ENCODE peak calls at places on chromosomes 7 and 10, in ten cellular contexts. One of them, this sample, is unnamed. For H3K27me3, the result is how much of the 10 kb centered on the place peaks cover.

GRCh38 chr7:57876-58275 is 134.5 kb upstream of the FAM20C start:
- DNase-seq in foreskin keratinocyte: no peak
- DNase-seq in brain microvascular endothelial cell: no peak
- DNase-seq in tibial artery: no peak
- DNase-seq in AG04450: no peak
- DNase-seq in neural progenitor cell: no peak
- DNase-seq in dorsolateral prefrontal cortex: no peak
- DNase-seq in mesenchymal stem cell: no peak
- DNase-seq in heart right ventricle: no peak
- DNase-seq in sigmoid colon: no peak
- DNase-seq in this sample: no peak

GRCh38 chr7:28626629-28627262 is 214.4 kb downstream of the CREB5 start:
- DNase-seq in foreskin keratinocyte: peak
- DNase-seq in brain microvascular endothelial cell: peak
- DNase-seq in tibial artery: no peak
- DNase-seq in AG04450: no peak
- DNase-seq in neural progenitor cell: peak
- DNase-seq in dorsolateral prefrontal cortex: no peak
- DNase-seq in mesenchymal stem cell: peak
- DNase-seq in heart right ventricle: no peak
- DNase-seq in sigmoid colon: no peak
- DNase-seq in this sample: no peak

GRCh38 chr10:126156012-126156411 is 232.3 kb downstream of the ADAM12 start:
- DNase-seq in foreskin keratinocyte: peak
- DNase-seq in brain microvascular endothelial cell: no peak
- DNase-seq in tibial artery: no peak
- DNase-seq in AG04450: no peak
- DNase-seq in neural progenitor cell: no peak
- DNase-seq in dorsolateral prefrontal cortex: no peak
- DNase-seq in mesenchymal stem cell: no peak
- DNase-seq in heart right ventricle: no peak
- DNase-seq in sigmoid colon: no peak
- DNase-seq in this sample: no peak

GRCh38 chr10:86113501-86113900 is 253.1 kb downstream of the GRID1 start:
- DNase-seq in foreskin keratinocyte: no peak
- DNase-seq in brain microvascular endothelial cell: no peak
- DNase-seq in tibial artery: peak
- DNase-seq in AG04450: no peak
- DNase-seq in neural progenitor cell: no peak
- DNase-seq in dorsolateral prefrontal cortex: no peak
- DNase-seq in mesenchymal stem cell: no peak
- DNase-seq in heart right ventricle: no peak
- DNase-seq in sigmoid colon: no peak
- DNase-seq in this sample: no peak

GRCh38 chr10:1002425-1003006 is 14.3 kb downstream of the GTPBP4 start:
- DNase-seq in foreskin keratinocyte: no peak
- DNase-seq in brain microvascular endothelial cell: no peak
- DNase-seq in tibial artery: no peak
- DNase-seq in AG04450: no peak
- DNase-seq in neural progenitor cell: no peak
- DNase-seq in dorsolateral prefrontal cortex: no peak
- DNase-seq in mesenchymal stem cell: no peak
- DNase-seq in heart right ventricle: no peak
- DNase-seq in sigmoid colon: no peak
- DNase-seq in this sample: no peak

GRCh38 chr10:26621243-26621888 is 76.1 kb upstream of the PDSS1 start:
- DNase-seq in foreskin keratinocyte: peak
- DNase-seq in brain microvascular endothelial cell: no peak
- DNase-seq in tibial artery: no peak
- DNase-seq in AG04450: no peak
- DNase-seq in neural progenitor cell: no peak
- DNase-seq in dorsolateral prefrontal cortex: no peak
- DNase-seq in mesenchymal stem cell: no peak
- DNase-seq in heart right ventricle: no peak
- DNase-seq in sigmoid colon: no peak
- DNase-seq in this sample: no peak

GRCh38 chr10:113627836-113628235 is 36.0 kb downstream of the NRAP start:
- DNase-seq in foreskin keratinocyte: no peak
- DNase-seq in brain microvascular endothelial cell: no peak
- DNase-seq in tibial artery: no peak
- DNase-seq in AG04450: no peak
- DNase-seq in neural progenitor cell: no peak
- DNase-seq in dorsolateral prefrontal cortex: no peak
- DNase-seq in mesenchymal stem cell: no peak
- DNase-seq in heart right ventricle: no peak
- DNase-seq in sigmoid colon: no peak
- DNase-seq in this sample: no peak

GRCh38 chr10:33252794-33253203 is 81.7 kb downstream of the NRP1 start:
- DNase-seq in foreskin keratinocyte: peak
- DNase-seq in brain microvascular endothelial cell: peak
- DNase-seq in tibial artery: no peak
- DNase-seq in AG04450: peak
- DNase-seq in neural progenitor cell: no peak
- DNase-seq in dorsolateral prefrontal cortex: no peak
- DNase-seq in mesenchymal stem cell: peak
- DNase-seq in heart right ventricle: no peak
- DNase-seq in sigmoid colon: no peak
- DNase-seq in this sample: no peak

GRCh38 chr7:46165281-46165680 is 244.2 kb upstream of the IGFBP3 start:
- DNase-seq in foreskin keratinocyte: no peak
- DNase-seq in brain microvascular endothelial cell: peak
- DNase-seq in tibial artery: no peak
- DNase-seq in AG04450: no peak
- DNase-seq in neural progenitor cell: no peak
- DNase-seq in dorsolateral prefrontal cortex: no peak
- DNase-seq in mesenchymal stem cell: no peak
- DNase-seq in heart right ventricle: no peak
- DNase-seq in sigmoid colon: no peak
- DNase-seq in this sample: no peak

GRCh38 chr10:73868655-73869195 is 5.6 kb downstream of the CAMK2G start:
- DNase-seq in foreskin keratinocyte: no peak
- DNase-seq in brain microvascular endothelial cell: no peak
- DNase-seq in tibial artery: no peak
- DNase-seq in AG04450: no peak
- DNase-seq in neural progenitor cell: no peak
- DNase-seq in dorsolateral prefrontal cortex: no peak
- DNase-seq in mesenchymal stem cell: no peak
- DNase-seq in heart right ventricle: no peak
- DNase-seq in sigmoid colon: no peak
- DNase-seq in this sample: no peak

GRCh38 chr7:44489955-44490350 is 505 bp downstream of the NUDCD3 start:
- DNase-seq in foreskin keratinocyte: no peak
- DNase-seq in brain microvascular endothelial cell: peak
- DNase-seq in tibial artery: no peak
- DNase-seq in AG04450: no peak
- DNase-seq in neural progenitor cell: no peak
- DNase-seq in dorsolateral prefrontal cortex: no peak
- DNase-seq in mesenchymal stem cell: no peak
- DNase-seq in heart right ventricle: no peak
- DNase-seq in sigmoid colon: no peak
- DNase-seq in this sample: no peak

GRCh38 chr7:132497098-132497497 is 79.2 kb downstream of the PLXNA4 start:
- DNase-seq in foreskin keratinocyte: no peak
- DNase-seq in brain microvascular endothelial cell: no peak
- DNase-seq in tibial artery: no peak
- DNase-seq in AG04450: no peak
- DNase-seq in neural progenitor cell: no peak
- DNase-seq in dorsolateral prefrontal cortex: no peak
- DNase-seq in mesenchymal stem cell: no peak
- DNase-seq in heart right ventricle: no peak
- DNase-seq in sigmoid colon: no peak
- DNase-seq in this sample: no peak
- H3K27me3 ChIP-seq in foreskin keratinocyte: under half
- H3K27me3 ChIP-seq in brain microvascular endothelial cell: under half
- H3K27me3 ChIP-seq in tibial artery: under half
- H3K27me3 ChIP-seq in AG04450: under half
- H3K27me3 ChIP-seq in neural progenitor cell: under half
- H3K27me3 ChIP-seq in dorsolateral prefrontal cortex: under half
- H3K27me3 ChIP-seq in mesenchymal stem cell: under half
- H3K27me3 ChIP-seq in heart right ventricle: under half
- H3K27me3 ChIP-seq in sigmoid colon: under half
- H3K27me3 ChIP-seq in this sample: under half

GRCh38 chr7:157516311-157516710 is 179.5 kb downstream of the DNAJB6 start:
- DNase-seq in foreskin keratinocyte: no peak
- DNase-seq in brain microvascular endothelial cell: no peak
- DNase-seq in tibial artery: peak
- DNase-seq in AG04450: no peak
- DNase-seq in neural progenitor cell: no peak
- DNase-seq in dorsolateral prefrontal cortex: no peak
- DNase-seq in mesenchymal stem cell: no peak
- DNase-seq in heart right ventricle: no peak
- DNase-seq in sigmoid colon: peak
- DNase-seq in this sample: no peak

GRCh38 chr7:157515342-157516041 is 178.7 kb downstream of the DNAJB6 start:
- DNase-seq in foreskin keratinocyte: no peak
- DNase-seq in brain microvascular endothelial cell: no peak
- DNase-seq in tibial artery: peak
- DNase-seq in AG04450: no peak
- DNase-seq in neural progenitor cell: peak
- DNase-seq in dorsolateral prefrontal cortex: no peak
- DNase-seq in mesenchymal stem cell: no peak
- DNase-seq in heart right ventricle: no peak
- DNase-seq in sigmoid colon: peak
- DNase-seq in this sample: no peak

GRCh38 chr7:157518514-157519175 is 181.8 kb downstream of the DNAJB6 start:
- DNase-seq in foreskin keratinocyte: no peak
- DNase-seq in brain microvascular endothelial cell: no peak
- DNase-seq in tibial artery: peak
- DNase-seq in AG04450: no peak
- DNase-seq in neural progenitor cell: no peak
- DNase-seq in dorsolateral prefrontal cortex: no peak
- DNase-seq in mesenchymal stem cell: no peak
- DNase-seq in heart right ventricle: no peak
- DNase-seq in sigmoid colon: peak
- DNase-seq in this sample: no peak

GRCh38 chr7:157517782-157518513 is 181.1 kb downstream of the DNAJB6 start:
- DNase-seq in foreskin keratinocyte: no peak
- DNase-seq in brain microvascular endothelial cell: no peak
- DNase-seq in tibial artery: no peak
- DNase-seq in AG04450: no peak
- DNase-seq in neural progenitor cell: no peak
- DNase-seq in dorsolateral prefrontal cortex: no peak
- DNase-seq in mesenchymal stem cell: no peak
- DNase-seq in heart right ventricle: no peak
- DNase-seq in sigmoid colon: peak
- DNase-seq in this sample: no peak

DNA sequence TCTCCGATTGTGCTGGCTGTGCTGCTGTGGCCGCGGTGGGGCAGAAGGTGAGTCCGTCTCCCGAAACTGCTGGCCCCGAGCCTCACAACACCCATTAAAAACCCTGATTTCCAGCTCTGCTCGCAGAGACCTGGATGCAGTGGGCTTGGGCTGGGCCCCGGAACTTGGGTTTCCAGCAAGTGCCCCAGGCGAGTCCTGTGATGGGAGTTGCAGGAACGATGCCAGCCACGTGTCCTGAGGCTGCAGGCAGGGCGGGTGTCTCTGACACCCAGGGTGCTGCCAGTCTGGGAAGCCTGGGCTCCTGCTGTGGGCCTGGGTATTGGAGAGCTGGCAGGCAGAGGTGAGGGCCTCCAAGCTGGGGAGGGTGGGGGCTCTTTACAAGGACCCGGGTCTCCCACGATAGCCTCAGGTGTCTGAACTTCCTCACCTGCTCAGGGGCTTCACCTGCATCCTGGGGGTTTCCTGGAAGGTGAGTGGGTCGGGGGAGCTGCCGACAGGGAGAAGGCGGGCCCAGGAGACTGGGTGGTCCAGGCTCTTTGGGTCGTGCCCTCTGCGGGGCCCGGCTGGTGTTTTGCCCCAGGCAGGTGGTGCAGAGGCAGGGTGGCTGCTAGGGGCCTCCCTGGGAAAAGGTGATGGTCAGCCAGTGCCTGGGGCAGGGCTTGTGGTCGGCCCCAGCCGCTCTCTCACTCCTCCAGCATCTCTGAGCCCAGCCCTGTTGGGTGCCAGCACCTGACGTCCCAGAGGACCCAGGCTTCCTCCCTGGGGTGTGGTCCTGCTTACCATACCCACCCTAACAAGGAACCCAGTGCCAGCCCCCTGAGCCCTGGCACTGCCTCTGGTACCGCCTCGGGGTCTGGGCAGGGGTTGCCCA is 180.3 kb downstream of the DNAJB6 start:
- DNase-seq in foreskin keratinocyte: no peak
- DNase-seq in brain microvascular endothelial cell: no peak
- DNase-seq in tibial artery: peak
- DNase-seq in AG04450: no peak
- DNase-seq in neural progenitor cell: no peak
- DNase-seq in dorsolateral prefrontal cortex: no peak
- DNase-seq in mesenchymal stem cell: no peak
- DNase-seq in heart right ventricle: no peak
- DNase-seq in sigmoid colon: peak
- DNase-seq in this sample: no peak
- H3K27me3 ChIP-seq in foreskin keratinocyte: under half
- H3K27me3 ChIP-seq in brain microvascular endothelial cell: under half
- H3K27me3 ChIP-seq in tibial artery: under half
- H3K27me3 ChIP-seq in AG04450: under half
- H3K27me3 ChIP-seq in neural progenitor cell: under half
- H3K27me3 ChIP-seq in dorsolateral prefrontal cortex: under half
- H3K27me3 ChIP-seq in mesenchymal stem cell: under half
- H3K27me3 ChIP-seq in heart right ventricle: under half
- H3K27me3 ChIP-seq in sigmoid colon: under half
- H3K27me3 ChIP-seq in this sample: under half

DNA sequence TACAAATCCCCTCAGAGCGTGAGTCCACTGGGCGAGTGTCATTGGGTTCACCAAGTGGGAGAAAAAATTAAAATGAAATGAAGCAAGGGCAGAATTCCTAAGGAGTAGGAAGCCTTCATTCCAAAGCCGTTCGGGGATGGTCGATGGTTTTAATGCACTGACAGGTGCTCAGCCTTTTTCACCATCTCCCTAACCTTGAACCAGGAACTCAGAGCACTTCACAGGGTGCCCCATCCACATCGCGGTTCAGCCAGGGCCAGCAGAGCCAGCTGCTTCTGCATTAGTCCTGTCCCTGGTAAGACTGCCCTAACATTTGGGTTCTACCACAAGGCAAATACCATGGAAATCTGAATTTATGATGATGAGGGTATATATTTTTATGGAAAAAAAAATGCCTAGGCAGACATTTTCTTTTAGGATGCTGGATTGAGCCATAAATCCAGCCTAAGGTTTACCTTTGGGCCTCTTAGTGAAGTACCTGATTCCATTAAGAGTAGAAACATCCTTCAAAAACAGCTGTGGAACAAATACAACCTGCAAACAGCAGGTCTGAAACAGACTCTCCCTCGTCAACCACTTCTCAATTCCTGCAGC is 203.5 kb upstream of the RNF32 start:
- DNase-seq in foreskin keratinocyte: no peak
- DNase-seq in brain microvascular endothelial cell: no peak
- DNase-seq in tibial artery: no peak
- DNase-seq in AG04450: no peak
- DNase-seq in neural progenitor cell: no peak
- DNase-seq in dorsolateral prefrontal cortex: no peak
- DNase-seq in mesenchymal stem cell: no peak
- DNase-seq in heart right ventricle: no peak
- DNase-seq in sigmoid colon: no peak
- DNase-seq in this sample: no peak
- H3K27me3 ChIP-seq in foreskin keratinocyte: under half
- H3K27me3 ChIP-seq in brain microvascular endothelial cell: under half
- H3K27me3 ChIP-seq in tibial artery: under half
- H3K27me3 ChIP-seq in AG04450: under half
- H3K27me3 ChIP-seq in neural progenitor cell: under half
- H3K27me3 ChIP-seq in dorsolateral prefrontal cortex: under half
- H3K27me3 ChIP-seq in mesenchymal stem cell: under half
- H3K27me3 ChIP-seq in heart right ventricle: under half
- H3K27me3 ChIP-seq in sigmoid colon: under half
- H3K27me3 ChIP-seq in this sample: under half

GRCh38 chr7:43113622-43114450 is 1.4 kb downstream of the HECW1 start:
- DNase-seq in foreskin keratinocyte: no peak
- DNase-seq in brain microvascular endothelial cell: no peak
- DNase-seq in tibial artery: no peak
- DNase-seq in AG04450: no peak
- DNase-seq in neural progenitor cell: peak
- DNase-seq in dorsolateral prefrontal cortex: peak
- DNase-seq in mesenchymal stem cell: peak
- DNase-seq in heart right ventricle: no peak
- DNase-seq in sigmoid colon: no peak
- DNase-seq in this sample: no peak
- H3K27me3 ChIP-seq in foreskin keratinocyte: half or more
- H3K27me3 ChIP-seq in brain microvascular endothelial cell: under half
- H3K27me3 ChIP-seq in tibial artery: under half
- H3K27me3 ChIP-seq in AG04450: half or more
- H3K27me3 ChIP-seq in neural progenitor cell: under half
- H3K27me3 ChIP-seq in dorsolateral prefrontal cortex: under half
- H3K27me3 ChIP-seq in mesenchymal stem cell: half or more
- H3K27me3 ChIP-seq in heart right ventricle: half or more
- H3K27me3 ChIP-seq in sigmoid colon: half or more
- H3K27me3 ChIP-seq in this sample: under half